ENCODE peak calls at places on chromosome 22, in six cellular contexts. G is HCT116, I is PC-3, S is MM.1S, Y is Karpas-422, A is SK-N-SH. R is an unnamed sample.

GRCh38 chr22:47783433-47784366 is 1021.2 kb downstream of the TBC1D22A start:
- DNase-seq in A (no peak), I (no peak), Y (no peak), S (no peak), G (no peak), R (no peak)

GRCh38 chr22:41469218-41469851 is 418 bp downstream of the ACO2 start:
- DNase-seq in G (no peak), S (peak; percentile 61), A (no peak), I (peak; percentile 10), Y (peak; percentile 86), R (no peak)

GRCh38 chr22:24061124-24061684 is 50.1 kb downstream of the CABIN1 start:
- DNase-seq in A (no peak), Y (peak; percentile 46), S (no peak), I (no peak), G (no peak), R (peak; percentile 19)

GRCh38 chr22:50165438-50166123 is 5.0 kb upstream of the PANX2 start:
- DNase-seq in Y (peak; percentile 29), I (no peak), A (no peak), G (no peak), S (no peak), R (no peak)

GRCh38 chr22:22031183-22031560 is 48.6 kb upstream of the TOP3B start:
- DNase-seq in Y (peak; percentile 81), A (no peak), I (no peak), S (peak; percentile 37), G (no peak), R (no peak)

GRCh38 chr22:23495614-23496444 is 84.3 kb downstream of the IGLL1 start:
- DNase-seq in G (no peak), Y (no peak), A (no peak), I (no peak), S (no peak), R (no peak)

GRCh38 chr22:32469799-32470212 is 4.8 kb upstream of the FBXO7 start:
- DNase-seq in G (peak; percentile 13), Y (no peak), S (no peak), I (peak; percentile 29), A (peak; percentile 74), R (peak; percentile 87)

GRCh38 chr22:33896801-33897620 is 23.3 kb downstream of the LARGE1 start:
- DNase-seq in I (no peak), G (no peak), S (no peak), A (peak; percentile 32), Y (no peak), R (peak; percentile 64)

GRCh38 chr22:23539135-23539838 is 40.8 kb downstream of the IGLL1 start:
- DNase-seq in A (peak; percentile 71), Y (peak; percentile 95), G (peak; percentile 81), I (peak; percentile 77), S (peak; percentile 84), R (peak; percentile 84)

GRCh38 chr22:19811211-19811621 is 43.5 kb downstream of the GNB1L start:
- DNase-seq in A (peak; percentile 32), Y (no peak), S (no peak), I (no peak), G (no peak), R (no peak)

GRCh38 chr22:35986085-35986484 is 42.5 kb downstream of the RBFOX2 start:
- DNase-seq in G (no peak), I (no peak), Y (no peak), A (no peak), S (no peak), R (peak; percentile 43)

GRCh38 chr22:41847300-41847699 is 14.4 kb downstream of the SREBF2 start:
- DNase-seq in S (no peak), G (no peak), I (no peak), A (no peak), Y (no peak), R (no peak)

GRCh38 chr22:47251911-47252310 is 489.5 kb downstream of the TBC1D22A start:
- DNase-seq in G (no peak), Y (no peak), A (no peak), S (no peak), I (no peak), R (no peak)

GRCh38 chr22:20783300-20783673 is 9.4 kb downstream of the SERPIND1 start:
- DNase-seq in Y (no peak), G (no peak), I (no peak), A (no peak), S (no peak), R (peak; percentile 4)

GRCh38 chr22:40463017-40463631 is 92.7 kb downstream of the SGSM3 start:
- DNase-seq in I (no peak), Y (peak; percentile 88), A (no peak), G (no peak), S (no peak), R (no peak)

GRCh38 chr22:46338636-46339035 is 3.1 kb downstream of the TRMU start:
- DNase-seq in I (no peak), S (no peak), G (no peak), Y (no peak), A (no peak), R (no peak)

GRCh38 chr22:29693671-29694070 is 26.1 kb upstream of the CABP7 start:
- DNase-seq in S (no peak), A (no peak), I (no peak), G (no peak), Y (no peak), R (peak; percentile 16)
- H3K9me2 ChIP-seq in S (no peaks in the 10 kb centered on the region), A (no peaks in the 10 kb centered on the region), I (no peaks in the 10 kb centered on the region), G (no peaks in the 10 kb centered on the region), Y (no peaks in the 10 kb centered on the region), R (no peaks in the 10 kb centered on the region)

GRCh38 chr22:31001124-31001770 is 32.2 kb downstream of the TUG1 start:
- DNase-seq in I (no peak), Y (no peak), S (no peak), G (no peak), A (no peak), R (no peak)

DNA sequence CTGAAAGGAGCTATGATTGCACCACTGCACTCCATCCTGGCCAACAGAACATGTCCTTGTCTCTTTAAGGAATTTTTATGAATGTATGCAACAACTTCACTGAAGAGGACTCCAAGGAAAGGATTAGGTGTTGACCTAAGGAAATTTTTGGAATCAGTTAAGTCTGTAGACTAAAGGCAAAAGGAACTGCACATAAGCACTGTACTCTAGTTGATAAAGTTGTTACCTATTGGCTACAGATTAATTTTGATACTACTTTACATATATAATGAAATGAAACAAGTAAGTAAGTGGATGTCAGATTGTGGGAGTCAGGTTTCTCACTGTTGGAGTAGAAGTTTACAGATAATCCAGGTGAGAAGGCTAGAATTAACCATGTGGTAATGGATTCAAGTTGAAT is 36.5 kb downstream of the TUG1 start:
- DNase-seq in I (no peak), Y (no peak), A (no peak), S (no peak), G (no peak), R (no peak)
- H3K9ac ChIP-seq in I (no peak overlapping the region), Y (no peak overlapping the region), A (no peak overlapping the region), S (no peak overlapping the region), G (no peak overlapping the region), R (no peak overlapping the region)

DNA sequence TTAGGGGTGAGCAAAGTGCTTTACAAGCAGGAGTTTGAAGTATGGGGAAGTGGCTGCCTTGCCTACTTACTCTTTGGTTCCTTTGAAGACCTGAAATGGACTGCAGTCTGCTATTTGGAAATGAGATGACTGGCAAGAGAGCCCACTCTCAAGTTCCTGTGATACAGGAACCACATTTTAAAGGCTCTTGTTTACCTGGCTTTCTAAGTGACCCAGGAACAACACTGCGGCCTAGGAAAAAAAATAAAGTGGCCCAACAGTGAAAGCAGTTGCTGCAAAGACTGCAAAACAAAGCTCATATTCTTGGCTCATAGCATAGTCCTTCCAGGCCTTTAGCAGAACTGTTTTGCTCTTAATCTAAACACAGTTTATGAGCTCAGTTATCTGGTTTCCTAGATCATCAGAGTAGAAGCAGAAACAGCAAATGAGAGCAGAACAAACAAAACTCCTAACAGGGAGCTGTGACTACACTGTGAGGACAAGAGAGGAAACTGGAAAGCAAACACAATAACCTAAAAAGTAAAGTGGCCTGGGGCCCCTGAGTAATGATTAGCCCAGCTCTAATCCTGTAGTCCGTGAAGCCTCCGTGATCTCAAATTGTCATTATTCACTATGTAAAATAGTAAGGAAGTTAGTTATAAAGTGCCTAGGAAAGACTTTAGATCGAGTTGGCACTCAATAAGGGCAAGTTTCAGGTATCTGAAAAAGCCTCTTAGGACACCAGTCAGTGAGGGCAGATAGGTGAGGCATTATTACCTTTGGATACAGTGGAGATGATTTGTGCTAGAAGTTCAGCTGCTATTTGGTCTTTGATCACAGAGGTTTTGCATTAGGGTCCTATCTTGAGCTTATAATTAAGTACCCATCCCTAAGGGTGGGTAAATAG is 11.5 kb downstream of the CCDC117 start:
- DNase-seq in A (no peak), Y (no peak), I (peak; percentile 38), S (no peak), G (no peak), R (no peak)
- H3K9me2 ChIP-seq in A (no peaks in the 10 kb centered on the region), Y (no peaks in the 10 kb centered on the region), I (no peaks in the 10 kb centered on the region), S (no peaks in the 10 kb centered on the region), G (no peaks in the 10 kb centered on the region), R (no peaks in the 10 kb centered on the region)

GRCh38 chr22:37111156-37111717 is 1.7 kb upstream of the TMPRSS6 start:
- DNase-seq in S (no peak), I (no peak), G (no peak), Y (no peak), A (no peak), R (no peak)

GRCh38 chr22:37117092-37117491 is 7.6 kb upstream of the TMPRSS6 start:
- DNase-seq in I (no peak), A (no peak), S (no peak), Y (no peak), G (no peak), R (no peak)

GRCh38 chr22:37112084-37112728 is 2.7 kb upstream of the TMPRSS6 start:
- DNase-seq in A (no peak), S (no peak), Y (no peak), G (no peak), I (no peak), R (no peak)

GRCh38 chr22:37115032-37115431 is 5.5 kb upstream of the TMPRSS6 start:
- DNase-seq in S (no peak), Y (no peak), I (no peak), G (no peak), A (no peak), R (no peak)

GRCh38 chr22:37113757-37114156 is 4.2 kb upstream of the TMPRSS6 start:
- DNase-seq in A (no peak), Y (no peak), I (no peak), G (no peak), S (no peak), R (no peak)
- H3K9ac ChIP-seq in A (no peak overlapping the region), Y (no peak overlapping the region), I (no peak overlapping the region), G (no peak overlapping the region), S (no peak overlapping the region), R (no peak overlapping the region)

DNA sequence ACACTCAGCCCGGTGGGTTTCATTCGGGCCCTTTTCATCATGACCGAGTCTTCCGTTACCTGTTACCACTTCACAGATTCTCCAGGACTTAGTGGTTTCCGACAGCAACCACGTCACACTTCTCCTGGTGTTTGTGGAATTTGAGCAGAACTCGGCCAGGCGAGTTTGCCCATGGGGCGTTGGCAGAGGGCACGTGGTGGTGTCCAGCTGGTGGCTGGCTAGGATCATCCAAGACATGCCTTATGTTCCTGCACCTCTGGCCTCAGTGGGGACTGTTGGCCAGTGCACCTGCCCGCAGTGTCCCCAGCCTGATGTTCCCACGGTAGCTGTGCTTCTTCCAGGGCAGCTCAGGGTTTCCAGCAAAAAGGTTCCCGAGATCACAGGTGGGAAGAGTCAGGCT is 87.3 kb downstream of the ARHGAP8 start:
- DNase-seq in G (no peak), S (no peak), Y (no peak), A (peak; percentile 7), I (no peak), R (no peak)
- H3K9me2 ChIP-seq in G (no peaks in the 10 kb centered on the region), S (no peaks in the 10 kb centered on the region), Y (no peaks in the 10 kb centered on the region), A (no peaks in the 10 kb centered on the region), I (no peaks in the 10 kb centered on the region), R (no peaks in the 10 kb centered on the region)

GRCh38 chr22:28989035-28989464 is 72.6 kb downstream of the C22orf31 start:
- DNase-seq in G (no peak), A (no peak), S (no peak), Y (no peak), I (peak; percentile 72), R (peak; percentile 11)
- H3K9ac ChIP-seq in G (no peak overlapping the region), A (no peak overlapping the region), S (no peak overlapping the region), Y (no peak overlapping the region), I (no peak overlapping the region), R (no peak overlapping the region)

R was measured in GM23248.